ENCODE peak calls at places on chromosomes 16 and 17, in eight cellular contexts. One of them, this sample, is unnamed.

GRCh38 chr16:84928679-84929420 is 82.5 kb downstream of the ZDHHC7 start:
- DNase-seq in GF-D8: no peak
- DNase-seq in SK-N-SH: no peak
- DNase-seq in Daoy: no peak
- DNase-seq in stimulated activated CD4-positive, alpha-beta T cell treated with anti-CD3 and anti-CD28 coated beads, Interleukin-15, amount 100 ng/mL, for 1 hour: no peak
- DNase-seq in nucleus accumbens: no peak
- DNase-seq in fibroblast of pulmonary artery: peak
- DNase-seq in pancreas: no peak
- DNase-seq in this sample: no peak

GRCh38 chr17:40373324-40373723 is 8.8 kb upstream of the GJD3 start:
- DNase-seq in Daoy: no peak
- DNase-seq in stimulated activated CD4-positive, alpha-beta T cell treated with anti-CD3 and anti-CD28 coated beads, Interleukin-15, amount 100 ng/mL, for 1 hour: no peak
- DNase-seq in SK-N-SH: no peak
- DNase-seq in pancreas: no peak
- DNase-seq in GF-D8: no peak
- DNase-seq in fibroblast of pulmonary artery: peak
- DNase-seq in nucleus accumbens: no peak
- DNase-seq in this sample: no peak

GRCh38 chr16:15993946-15994665 is 44.7 kb downstream of the ABCC1 start:
- DNase-seq in stimulated activated CD4-positive, alpha-beta T cell treated with anti-CD3 and anti-CD28 coated beads, Interleukin-15, amount 100 ng/mL, for 1 hour: no peak
- DNase-seq in pancreas: no peak
- DNase-seq in SK-N-SH: no peak
- DNase-seq in GF-D8: no peak
- DNase-seq in nucleus accumbens: peak
- DNase-seq in Daoy: peak
- DNase-seq in fibroblast of pulmonary artery: peak
- DNase-seq in this sample: peak

GRCh38 chr17:17151541-17151940 is 54.6 kb downstream of the PLD6 start:
- DNase-seq in pancreas: no peak
- DNase-seq in nucleus accumbens: no peak
- DNase-seq in SK-N-SH: no peak
- DNase-seq in Daoy: peak
- DNase-seq in stimulated activated CD4-positive, alpha-beta T cell treated with anti-CD3 and anti-CD28 coated beads, Interleukin-15, amount 100 ng/mL, for 1 hour: no peak
- DNase-seq in GF-D8: no peak
- DNase-seq in fibroblast of pulmonary artery: peak
- DNase-seq in this sample: no peak

GRCh38 chr16:397135-397661 is at the start of gene NME4:
- DNase-seq in nucleus accumbens: no peak
- DNase-seq in SK-N-SH: peak
- DNase-seq in Daoy: peak
- DNase-seq in stimulated activated CD4-positive, alpha-beta T cell treated with anti-CD3 and anti-CD28 coated beads, Interleukin-15, amount 100 ng/mL, for 1 hour: no peak
- DNase-seq in fibroblast of pulmonary artery: peak
- DNase-seq in GF-D8: peak
- DNase-seq in pancreas: peak
- DNase-seq in this sample: no peak

GRCh38 chr17:58728831-58729230 is 26.8 kb upstream of the PPM1E start:
- DNase-seq in SK-N-SH: no peak
- DNase-seq in stimulated activated CD4-positive, alpha-beta T cell treated with anti-CD3 and anti-CD28 coated beads, Interleukin-15, amount 100 ng/mL, for 1 hour: no peak
- DNase-seq in GF-D8: no peak
- DNase-seq in pancreas: no peak
- DNase-seq in nucleus accumbens: no peak
- DNase-seq in fibroblast of pulmonary artery: no peak
- DNase-seq in Daoy: no peak
- DNase-seq in this sample: no peak

GRCh38 chr17:19003966-19004600 is 481 bp downstream of the FAM83G start:
- DNase-seq in pancreas: peak
- DNase-seq in stimulated activated CD4-positive, alpha-beta T cell treated with anti-CD3 and anti-CD28 coated beads, Interleukin-15, amount 100 ng/mL, for 1 hour: peak
- DNase-seq in SK-N-SH: peak
- DNase-seq in nucleus accumbens: no peak
- DNase-seq in GF-D8: no peak
- DNase-seq in fibroblast of pulmonary artery: peak
- DNase-seq in Daoy: peak
- DNase-seq in this sample: no peak

GRCh38 chr16:14003119-14003570 is 68.0 kb upstream of the MRTFB start:
- DNase-seq in stimulated activated CD4-positive, alpha-beta T cell treated with anti-CD3 and anti-CD28 coated beads, Interleukin-15, amount 100 ng/mL, for 1 hour: no peak
- DNase-seq in fibroblast of pulmonary artery: peak
- DNase-seq in SK-N-SH: peak
- DNase-seq in nucleus accumbens: peak
- DNase-seq in Daoy: peak
- DNase-seq in pancreas: no peak
- DNase-seq in GF-D8: no peak
- DNase-seq in this sample: no peak

GRCh38 chr17:56690441-56691291 is 97.2 kb downstream of the NOG start:
- DNase-seq in pancreas: no peak
- DNase-seq in fibroblast of pulmonary artery: no peak
- DNase-seq in nucleus accumbens: no peak
- DNase-seq in SK-N-SH: no peak
- DNase-seq in Daoy: no peak
- DNase-seq in GF-D8: no peak
- DNase-seq in stimulated activated CD4-positive, alpha-beta T cell treated with anti-CD3 and anti-CD28 coated beads, Interleukin-15, amount 100 ng/mL, for 1 hour: no peak
- DNase-seq in this sample: no peak

GRCh38 chr17:35846055-35846809 is 22.5 kb downstream of the HEATR9 start:
- DNase-seq in SK-N-SH: no peak
- DNase-seq in nucleus accumbens: no peak
- DNase-seq in pancreas: no peak
- DNase-seq in stimulated activated CD4-positive, alpha-beta T cell treated with anti-CD3 and anti-CD28 coated beads, Interleukin-15, amount 100 ng/mL, for 1 hour: no peak
- DNase-seq in GF-D8: no peak
- DNase-seq in fibroblast of pulmonary artery: no peak
- DNase-seq in Daoy: no peak
- DNase-seq in this sample: no peak

GRCh38 chr16:77499373-77500285 is 64.8 kb upstream of the ADAMTS18 start:
- DNase-seq in nucleus accumbens: no peak
- DNase-seq in fibroblast of pulmonary artery: peak
- DNase-seq in pancreas: no peak
- DNase-seq in SK-N-SH: no peak
- DNase-seq in stimulated activated CD4-positive, alpha-beta T cell treated with anti-CD3 and anti-CD28 coated beads, Interleukin-15, amount 100 ng/mL, for 1 hour: no peak
- DNase-seq in GF-D8: no peak
- DNase-seq in Daoy: peak
- DNase-seq in this sample: peak

GRCh38 chr16:78034530-78034929 is 12.2 kb downstream of the CLEC3A start:
- DNase-seq in SK-N-SH: no peak
- DNase-seq in GF-D8: no peak
- DNase-seq in stimulated activated CD4-positive, alpha-beta T cell treated with anti-CD3 and anti-CD28 coated beads, Interleukin-15, amount 100 ng/mL, for 1 hour: no peak
- DNase-seq in pancreas: no peak
- DNase-seq in nucleus accumbens: no peak
- DNase-seq in fibroblast of pulmonary artery: no peak
- DNase-seq in Daoy: no peak
- DNase-seq in this sample: no peak

GRCh38 chr17:63631062-63631461 is 8.8 kb downstream of the MAP3K3 start:
- DNase-seq in nucleus accumbens: no peak
- DNase-seq in SK-N-SH: no peak
- DNase-seq in stimulated activated CD4-positive, alpha-beta T cell treated with anti-CD3 and anti-CD28 coated beads, Interleukin-15, amount 100 ng/mL, for 1 hour: no peak
- DNase-seq in Daoy: no peak
- DNase-seq in fibroblast of pulmonary artery: no peak
- DNase-seq in GF-D8: no peak
- DNase-seq in pancreas: no peak
- DNase-seq in this sample: no peak

GRCh38 chr17:71260366-71260765 is 860.5 kb upstream of the SOX9 start:
- DNase-seq in SK-N-SH: no peak
- DNase-seq in nucleus accumbens: no peak
- DNase-seq in Daoy: no peak
- DNase-seq in GF-D8: no peak
- DNase-seq in pancreas: no peak
- DNase-seq in stimulated activated CD4-positive, alpha-beta T cell treated with anti-CD3 and anti-CD28 coated beads, Interleukin-15, amount 100 ng/mL, for 1 hour: no peak
- DNase-seq in fibroblast of pulmonary artery: no peak
- DNase-seq in this sample: no peak

GRCh38 chr17:60557805-60558204 is 31.8 kb upstream of the APPBP2 start:
- DNase-seq in GF-D8: no peak
- DNase-seq in SK-N-SH: no peak
- DNase-seq in stimulated activated CD4-positive, alpha-beta T cell treated with anti-CD3 and anti-CD28 coated beads, Interleukin-15, amount 100 ng/mL, for 1 hour: no peak
- DNase-seq in fibroblast of pulmonary artery: no peak
- DNase-seq in pancreas: no peak
- DNase-seq in Daoy: no peak
- DNase-seq in nucleus accumbens: no peak
- DNase-seq in this sample: no peak

GRCh38 chr17:69417545-69418483 is 3.3 kb downstream of the MAP2K6 start:
- DNase-seq in stimulated activated CD4-positive, alpha-beta T cell treated with anti-CD3 and anti-CD28 coated beads, Interleukin-15, amount 100 ng/mL, for 1 hour: no peak
- DNase-seq in pancreas: no peak
- DNase-seq in nucleus accumbens: no peak
- DNase-seq in Daoy: no peak
- DNase-seq in GF-D8: no peak
- DNase-seq in fibroblast of pulmonary artery: no peak
- DNase-seq in SK-N-SH: no peak
- DNase-seq in this sample: no peak

GRCh38 chr16:2425008-2425518 is 4.2 kb upstream of the CCNF start:
- DNase-seq in pancreas: no peak
- DNase-seq in nucleus accumbens: no peak
- DNase-seq in fibroblast of pulmonary artery: no peak
- DNase-seq in Daoy: no peak
- DNase-seq in stimulated activated CD4-positive, alpha-beta T cell treated with anti-CD3 and anti-CD28 coated beads, Interleukin-15, amount 100 ng/mL, for 1 hour: no peak
- DNase-seq in GF-D8: no peak
- DNase-seq in SK-N-SH: no peak
- DNase-seq in this sample: no peak

GRCh38 chr17:45147581-45148182 is 593 bp upstream of the HEXIM1 start:
- DNase-seq in SK-N-SH: no peak
- DNase-seq in nucleus accumbens: peak
- DNase-seq in Daoy: peak
- DNase-seq in fibroblast of pulmonary artery: peak
- DNase-seq in pancreas: peak
- DNase-seq in GF-D8: peak
- DNase-seq in stimulated activated CD4-positive, alpha-beta T cell treated with anti-CD3 and anti-CD28 coated beads, Interleukin-15, amount 100 ng/mL, for 1 hour: peak
- DNase-seq in this sample: no peak

GRCh38 chr17:67033613-67034012 is 10.7 kb upstream of the CACNG1 start:
- DNase-seq in Daoy: no peak
- DNase-seq in stimulated activated CD4-positive, alpha-beta T cell treated with anti-CD3 and anti-CD28 coated beads, Interleukin-15, amount 100 ng/mL, for 1 hour: no peak
- DNase-seq in pancreas: no peak
- DNase-seq in GF-D8: no peak
- DNase-seq in nucleus accumbens: no peak
- DNase-seq in SK-N-SH: no peak
- DNase-seq in fibroblast of pulmonary artery: no peak
- DNase-seq in this sample: no peak

GRCh38 chr16:29007865-29008593 is 23.2 kb downstream of the LAT start:
- DNase-seq in pancreas: no peak
- DNase-seq in nucleus accumbens: no peak
- DNase-seq in GF-D8: no peak
- DNase-seq in SK-N-SH: no peak
- DNase-seq in fibroblast of pulmonary artery: peak
- DNase-seq in stimulated activated CD4-positive, alpha-beta T cell treated with anti-CD3 and anti-CD28 coated beads, Interleukin-15, amount 100 ng/mL, for 1 hour: no peak
- DNase-seq in Daoy: peak
- DNase-seq in this sample: no peak

GRCh38 chr17:29664743-29665479 is 42.2 kb upstream of the CORO6 start:
- DNase-seq in SK-N-SH: no peak
- DNase-seq in pancreas: no peak
- DNase-seq in GF-D8: no peak
- DNase-seq in stimulated activated CD4-positive, alpha-beta T cell treated with anti-CD3 and anti-CD28 coated beads, Interleukin-15, amount 100 ng/mL, for 1 hour: no peak
- DNase-seq in fibroblast of pulmonary artery: peak
- DNase-seq in nucleus accumbens: no peak
- DNase-seq in Daoy: peak
- DNase-seq in this sample: no peak

GRCh38 chr17:42266918-42267766 is 9.0 kb downstream of the STAT5B start:
- DNase-seq in stimulated activated CD4-positive, alpha-beta T cell treated with anti-CD3 and anti-CD28 coated beads, Interleukin-15, amount 100 ng/mL, for 1 hour: no peak
- DNase-seq in GF-D8: peak
- DNase-seq in Daoy: peak
- DNase-seq in pancreas: no peak
- DNase-seq in SK-N-SH: no peak
- DNase-seq in fibroblast of pulmonary artery: peak
- DNase-seq in nucleus accumbens: no peak
- DNase-seq in this sample: no peak

GRCh38 chr17:82241183-82241925 is 12.5 kb downstream of the SLC16A3 start:
- DNase-seq in GF-D8: peak
- DNase-seq in Daoy: peak
- DNase-seq in stimulated activated CD4-positive, alpha-beta T cell treated with anti-CD3 and anti-CD28 coated beads, Interleukin-15, amount 100 ng/mL, for 1 hour: peak
- DNase-seq in nucleus accumbens: peak
- DNase-seq in SK-N-SH: peak
- DNase-seq in fibroblast of pulmonary artery: peak
- DNase-seq in pancreas: peak
- DNase-seq in this sample: no peak

GRCh38 chr17:50171371-50172071 is 5.7 kb downstream of the SGCA start:
- DNase-seq in nucleus accumbens: no peak
- DNase-seq in SK-N-SH: no peak
- DNase-seq in Daoy: no peak
- DNase-seq in GF-D8: no peak
- DNase-seq in fibroblast of pulmonary artery: no peak
- DNase-seq in stimulated activated CD4-positive, alpha-beta T cell treated with anti-CD3 and anti-CD28 coated beads, Interleukin-15, amount 100 ng/mL, for 1 hour: no peak
- DNase-seq in pancreas: no peak
- DNase-seq in this sample: no peak

GRCh38 chr17:44751331-44751730 is 7.5 kb upstream of the ADAM11 start:
- DNase-seq in pancreas: no peak
- DNase-seq in GF-D8: no peak
- DNase-seq in SK-N-SH: no peak
- DNase-seq in nucleus accumbens: no peak
- DNase-seq in fibroblast of pulmonary artery: no peak
- DNase-seq in stimulated activated CD4-positive, alpha-beta T cell treated with anti-CD3 and anti-CD28 coated beads, Interleukin-15, amount 100 ng/mL, for 1 hour: no peak
- DNase-seq in Daoy: no peak
- DNase-seq in this sample: no peak

GRCh38 chr17:40106760-40107265 is 6.4 kb upstream of the NR1D1 start:
- DNase-seq in nucleus accumbens: no peak
- DNase-seq in SK-N-SH: no peak
- DNase-seq in fibroblast of pulmonary artery: peak
- DNase-seq in stimulated activated CD4-positive, alpha-beta T cell treated with anti-CD3 and anti-CD28 coated beads, Interleukin-15, amount 100 ng/mL, for 1 hour: no peak
- DNase-seq in pancreas: no peak
- DNase-seq in GF-D8: no peak
- DNase-seq in Daoy: no peak
- DNase-seq in this sample: no peak